ENCODE peak calls at places on chromosomes 11 and 22, in nine cellular contexts. F is cardiac fibroblast, U is HCT116, E is upper lobe of left lung, B is uterus, C is hepatocyte, G is A549, W is IMR-90, M is astrocyte of the cerebellum. V is an unnamed sample.

GRCh38 chr11:5522308-5522707 is 5.8 kb upstream of the UBQLNL start:
- DNase-seq in F (peak), U (no peak), E (no peak), B (no peak), C (no peak), G (no peak), W (no peak), M (no peak), V (no peak)

GRCh38 chr22:50520826-50521453 is 4.5 kb downstream of the SCO2 start:
- DNase-seq in F (no peak), U (no peak), E (no peak), B (no peak), C (no peak), G (no peak), W (no peak), M (no peak), V (no peak)

GRCh38 chr22:50274311-50274710 is 4.1 kb upstream of the MAPK11 start:
- DNase-seq in F (peak), U (no peak), E (no peak), B (peak), C (peak), G (peak), W (peak), M (no peak), V (no peak)

GRCh38 chr11:67270256-67271211 is 4.3 kb downstream of the GRK2 start:
- DNase-seq in F (no peak), U (no peak), E (peak), B (peak), C (no peak), G (no peak), W (no peak), M (no peak), V (no peak)

GRCh38 chr22:17777005-17777716 is 2.9 kb upstream of the BID start:
- DNase-seq in F (no peak), U (no peak), E (peak), B (no peak), C (no peak), G (no peak), W (no peak), M (no peak), V (no peak)

GRCh38 chr11:69284081-69284511 is 9.9 kb upstream of the MYEOV start:
- DNase-seq in F (no peak), U (no peak), E (no peak), B (no peak), C (no peak), G (no peak), W (no peak), M (no peak), V (no peak)

GRCh38 chr11:71446942-71447688 is 1.1 kb downstream of the DHCR7 start:
- DNase-seq in F (peak), U (no peak), E (peak), B (no peak), C (peak), G (no peak), W (peak), M (peak), V (no peak)

GRCh38 chr11:69320756-69321741 is 27.1 kb downstream of the MYEOV start:
- DNase-seq in F (no peak), U (no peak), E (no peak), B (no peak), C (no peak), G (no peak), W (peak), M (no peak), V (no peak)

GRCh38 chr22:25053153-25053805 is 100.8 kb downstream of the KIAA1671 start:
- DNase-seq in F (peak), U (no peak), E (no peak), B (no peak), C (peak), G (no peak), W (no peak), M (no peak), V (no peak)

GRCh38 chr11:59756496-59756840 is 1.3 kb downstream of the STX3 start:
- DNase-seq in F (peak), U (no peak), E (no peak), B (no peak), C (no peak), G (no peak), W (no peak), M (no peak), V (no peak)

GRCh38 chr22:46587067-46587471 is 33.1 kb upstream of the GRAMD4 start:
- DNase-seq in F (no peak), U (no peak), E (no peak), B (no peak), C (no peak), G (no peak), W (no peak), M (no peak), V (no peak)

GRCh38 chr11:132648841-132649240 is 883.5 kb downstream of the OPCML start:
- DNase-seq in F (no peak), U (no peak), E (no peak), B (no peak), C (no peak), G (no peak), W (peak), M (peak), V (no peak)

GRCh38 chr22:46776876-46777608 is 14.6 kb downstream of the TBC1D22A start:
- DNase-seq in F (no peak), U (no peak), E (no peak), B (no peak), C (no peak), G (no peak), W (no peak), M (no peak), V (no peak)

GRCh38 chr11:47469411-47470179 is 20.7 kb upstream of the RAPSN start:
- DNase-seq in F (no peak), U (no peak), E (no peak), B (no peak), C (no peak), G (no peak), W (peak), M (no peak), V (no peak)

GRCh38 chr11:109838034-109838433 is 255.2 kb upstream of the ZC3H12C start:
- DNase-seq in F (no peak), U (no peak), E (no peak), B (no peak), C (no peak), G (no peak), W (no peak), M (no peak), V (no peak)

GRCh38 chr22:25148149-25148691 is 51.4 kb upstream of the CRYBB3 start:
- DNase-seq in F (no peak), U (no peak), E (peak), B (no peak), C (peak), G (no peak), W (no peak), M (no peak), V (no peak)

GRCh38 chr22:36116127-36116526 is 44.4 kb downstream of the APOL3 start:
- DNase-seq in F (no peak), U (no peak), E (no peak), B (no peak), C (no peak), G (no peak), W (no peak), M (no peak), V (no peak)

GRCh38 chr11:96385187-96385586 is 4.5 kb downstream of the CCDC82 start:
- DNase-seq in F (no peak), U (no peak), E (no peak), B (no peak), C (no peak), G (no peak), W (no peak), M (no peak), V (no peak)

GRCh38 chr11:113114452-113115027 is 153.3 kb downstream of the NCAM1 start:
- DNase-seq in F (peak), U (no peak), E (peak), B (peak), C (peak), G (no peak), W (peak), M (peak), V (no peak)

GRCh38 chr22:31289335-31289734 is 3.0 kb downstream of the PIK3IP1 start:
- DNase-seq in F (no peak), U (no peak), E (no peak), B (no peak), C (no peak), G (no peak), W (no peak), M (no peak), V (no peak)

GRCh38 chr11:47056261-47056915 is 119.8 kb downstream of the CSTPP1 start:
- DNase-seq in F (peak), U (no peak), E (no peak), B (no peak), C (peak), G (no peak), W (peak), M (peak), V (peak)

GRCh38 chr11:122893131-122893530 is 10.6 kb downstream of the JHY start:
- DNase-seq in F (no peak), U (no peak), E (no peak), B (no peak), C (no peak), G (no peak), W (no peak), M (no peak), V (no peak)

DNA sequence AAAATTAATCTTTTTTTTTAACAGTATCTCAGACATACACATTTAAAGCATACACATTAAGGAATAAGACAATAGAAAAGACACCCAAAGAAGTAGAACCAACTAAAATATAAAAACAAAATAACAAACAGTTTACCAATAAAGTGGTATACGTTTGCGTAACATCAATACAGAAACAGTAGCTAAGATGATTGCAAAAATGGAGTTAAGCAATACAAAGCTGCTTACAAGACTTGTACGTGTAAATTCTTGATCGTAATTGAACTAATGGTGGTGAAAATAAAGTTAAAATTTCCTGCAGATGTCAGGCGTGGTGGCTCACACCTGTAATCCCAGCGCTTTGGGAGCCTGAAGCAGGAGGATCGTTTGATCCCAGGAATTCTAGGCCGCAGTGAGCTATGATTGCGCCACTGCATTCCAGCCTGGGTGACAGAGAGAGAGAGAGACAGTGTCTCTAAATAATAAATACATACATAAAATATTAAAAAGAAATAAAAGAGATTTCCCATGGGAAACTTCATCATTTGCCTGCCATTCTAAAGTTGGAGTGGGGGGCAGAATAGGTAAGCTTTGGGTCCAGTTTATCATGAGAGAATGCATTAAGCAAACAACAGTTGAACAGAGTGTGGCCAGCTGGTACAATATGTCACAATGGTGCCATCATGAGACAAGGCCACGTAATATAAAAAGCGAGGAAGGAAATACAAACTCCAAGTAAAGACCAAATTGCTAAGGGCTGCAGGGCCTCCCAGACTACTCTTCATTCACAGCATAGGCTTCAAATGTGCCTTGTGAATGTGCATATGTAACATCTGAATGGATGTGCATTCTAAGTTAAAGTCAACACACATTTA is 38.9 kb upstream of the EED start:
- DNase-seq in F (peak), U (no peak), E (peak), B (no peak), C (no peak), G (no peak), W (no peak), M (no peak), V (no peak)
- TF ChIP-seq CTCF in F (no peak), U (no peak), E (no peak), B (no peak), C (no peak), G (no peak), W (no peak), M (no peak), V (no peak)

GRCh38 chr11:2807276-2807681 is 78.3 kb downstream of the CDKN1C start:
- DNase-seq in F (no peak), U (no peak), E (peak), B (peak), C (peak), G (no peak), W (no peak), M (no peak), V (no peak)
- H3K4me3 ChIP-seq in F (no peak), U (no peak), E (peak), B (peak), C (no peak), G (no peak), W (no peak), M (peak), V (no peak)

GRCh38 chr11:6568191-6568918 is 35.1 kb downstream of the RRP8 start:
- DNase-seq in F (peak), U (no peak), E (no peak), B (no peak), C (peak), G (no peak), W (peak), M (peak), V (peak)
- TF ChIP-seq CTCF in F (no peak), U (no peak), E (no peak), B (no peak), C (no peak), G (no peak), W (no peak), M (no peak), V (no peak)

DNA sequence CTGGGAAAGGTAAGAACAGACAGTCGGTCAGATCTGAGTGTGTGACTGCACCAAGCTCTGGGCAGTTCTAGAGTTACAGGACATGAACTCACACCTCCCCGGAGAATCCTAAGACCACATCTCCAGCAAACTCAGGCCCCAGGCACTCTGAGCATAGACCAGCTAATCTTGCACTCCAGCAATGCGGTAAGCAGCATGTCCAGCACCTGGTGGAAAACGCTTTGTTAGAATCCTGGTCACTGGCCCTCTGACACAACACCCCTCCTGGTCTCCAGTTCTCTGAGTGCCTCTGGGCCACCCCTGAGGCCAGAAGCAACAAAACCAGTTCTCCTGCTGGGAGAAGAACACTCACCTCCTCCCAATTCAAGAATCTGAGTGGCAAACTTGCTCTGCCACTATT is 82.7 kb upstream of the TMEM45B start:
- DNase-seq in F (no peak), U (no peak), E (peak), B (no peak), C (no peak), G (no peak), W (no peak), M (no peak), V (no peak)
- H3K4me3 ChIP-seq in F (no peak), U (no peak), E (no peak), B (no peak), C (no peak), G (no peak), W (no peak), M (no peak), V (no peak)

V was measured in HFF-Myc.